ENCODE peak calls at places on chromosomes 16 and 17, in six cellular contexts. One of them, this sample, is unnamed.

GRCh38 chr17:48478224-48479013 is 48.4 kb upstream of the SKAP1 start:
- DNase-seq in upper lobe of left lung: no peak
- DNase-seq in A549: no peak
- DNase-seq in transverse colon: no peak
- DNase-seq in stomach: no peak
- DNase-seq in tibial nerve: no peak
- DNase-seq in this sample: no peak

GRCh38 chr17:17774009-17774881 is 62.5 kb downstream of the SREBF1 start:
- DNase-seq in tibial nerve: no peak
- DNase-seq in A549: peak
- DNase-seq in stomach: peak
- DNase-seq in transverse colon: peak
- DNase-seq in upper lobe of left lung: no peak
- DNase-seq in this sample: no peak

GRCh38 chr16:56985288-56985961 is 3.9 kb upstream of the NLRC5 start:
- DNase-seq in A549: peak
- DNase-seq in upper lobe of left lung: no peak
- DNase-seq in transverse colon: peak
- DNase-seq in tibial nerve: peak
- DNase-seq in stomach: peak
- DNase-seq in this sample: no peak

GRCh38 chr17:78368854-78369495 is 9.1 kb upstream of the SOCS3 start:
- DNase-seq in A549: no peak
- DNase-seq in upper lobe of left lung: no peak
- DNase-seq in transverse colon: no peak
- DNase-seq in tibial nerve: no peak
- DNase-seq in stomach: no peak
- DNase-seq in this sample: no peak

GRCh38 chr17:7027335-7027734 is 4.5 kb downstream of the BCL6B start:
- DNase-seq in stomach: no peak
- DNase-seq in tibial nerve: no peak
- DNase-seq in upper lobe of left lung: peak
- DNase-seq in transverse colon: no peak
- DNase-seq in A549: no peak
- DNase-seq in this sample: no peak

GRCh38 chr16:85990861-85991301 is 91.9 kb downstream of the IRF8 start:
- DNase-seq in stomach: no peak
- DNase-seq in A549: no peak
- DNase-seq in tibial nerve: no peak
- DNase-seq in transverse colon: no peak
- DNase-seq in upper lobe of left lung: no peak
- DNase-seq in this sample: no peak

GRCh38 chr16:8376430-8376829 is 213.9 kb downstream of the TMEM114 start:
- DNase-seq in stomach: no peak
- DNase-seq in transverse colon: no peak
- DNase-seq in upper lobe of left lung: no peak
- DNase-seq in tibial nerve: no peak
- DNase-seq in A549: no peak
- DNase-seq in this sample: no peak

GRCh38 chr17:42120161-42121065 is 754 bp downstream of the KAT2A start:
- DNase-seq in tibial nerve: no peak
- DNase-seq in upper lobe of left lung: no peak
- DNase-seq in transverse colon: no peak
- DNase-seq in stomach: no peak
- DNase-seq in A549: peak
- DNase-seq in this sample: no peak

GRCh38 chr16:85539084-85539483 is 74.0 kb upstream of the GSE1 start:
- DNase-seq in tibial nerve: no peak
- DNase-seq in upper lobe of left lung: no peak
- DNase-seq in stomach: no peak
- DNase-seq in A549: no peak
- DNase-seq in transverse colon: no peak
- DNase-seq in this sample: no peak

GRCh38 chr16:48321307-48322036 is 63.7 kb downstream of the SIAH1 start:
- DNase-seq in upper lobe of left lung: no peak
- DNase-seq in A549: no peak
- DNase-seq in tibial nerve: no peak
- DNase-seq in stomach: no peak
- DNase-seq in transverse colon: no peak
- DNase-seq in this sample: no peak

GRCh38 chr16:55133654-55134053 is 190.3 kb upstream of the IRX6 start:
- DNase-seq in A549: no peak
- DNase-seq in stomach: no peak
- DNase-seq in transverse colon: no peak
- DNase-seq in tibial nerve: no peak
- DNase-seq in upper lobe of left lung: no peak
- DNase-seq in this sample: no peak

GRCh38 chr17:79568661-79569060 is 42.2 kb downstream of the RBFOX3 start:
- DNase-seq in A549: no peak
- DNase-seq in tibial nerve: no peak
- DNase-seq in transverse colon: no peak
- DNase-seq in stomach: no peak
- DNase-seq in upper lobe of left lung: no peak
- DNase-seq in this sample: no peak

GRCh38 chr16:81700780-81701165 is 78.3 kb upstream of the PLCG2 start:
- DNase-seq in A549: no peak
- DNase-seq in stomach: no peak
- DNase-seq in tibial nerve: no peak
- DNase-seq in upper lobe of left lung: no peak
- DNase-seq in transverse colon: no peak
- DNase-seq in this sample: no peak

GRCh38 chr16:80319181-80319580 is 221.6 kb upstream of the DYNLRB2 start:
- DNase-seq in stomach: no peak
- DNase-seq in upper lobe of left lung: no peak
- DNase-seq in transverse colon: no peak
- DNase-seq in A549: no peak
- DNase-seq in tibial nerve: no peak
- DNase-seq in this sample: no peak

GRCh38 chr17:80760501-80760900 is 215.9 kb downstream of the RPTOR start:
- DNase-seq in stomach: peak
- DNase-seq in tibial nerve: no peak
- DNase-seq in A549: no peak
- DNase-seq in upper lobe of left lung: no peak
- DNase-seq in transverse colon: peak
- DNase-seq in this sample: no peak

GRCh38 chr17:29514792-29515191 is 52.0 kb downstream of the ABHD15 start:
- DNase-seq in A549: no peak
- DNase-seq in tibial nerve: no peak
- DNase-seq in transverse colon: no peak
- DNase-seq in stomach: no peak
- DNase-seq in upper lobe of left lung: no peak
- DNase-seq in this sample: no peak

GRCh38 chr16:68299571-68300453 is 10.9 kb downstream of the SLC7A6OS start:
- DNase-seq in A549: no peak
- DNase-seq in transverse colon: no peak
- DNase-seq in stomach: no peak
- DNase-seq in upper lobe of left lung: no peak
- DNase-seq in tibial nerve: no peak
- DNase-seq in this sample: no peak

GRCh38 chr17:65287040-65287439 is 149.9 kb downstream of the RGS9 start:
- DNase-seq in tibial nerve: no peak
- DNase-seq in A549: no peak
- DNase-seq in transverse colon: no peak
- DNase-seq in upper lobe of left lung: no peak
- DNase-seq in stomach: no peak
- DNase-seq in this sample: no peak

GRCh38 chr16:25155553-25156460 is 44.3 kb downstream of the LCMT1 start:
- DNase-seq in transverse colon: no peak
- DNase-seq in stomach: no peak
- DNase-seq in A549: no peak
- DNase-seq in upper lobe of left lung: no peak
- DNase-seq in tibial nerve: no peak
- DNase-seq in this sample: no peak

GRCh38 chr17:18960241-18960665 is 8.3 kb downstream of the SLC5A10 start:
- DNase-seq in stomach: no peak
- DNase-seq in upper lobe of left lung: no peak
- DNase-seq in tibial nerve: no peak
- DNase-seq in transverse colon: no peak
- DNase-seq in A549: no peak
- DNase-seq in this sample: no peak

GRCh38 chr17:66711936-66712335 is 123.0 kb upstream of the CACNG5 start:
- DNase-seq in tibial nerve: peak
- DNase-seq in transverse colon: peak
- DNase-seq in stomach: peak
- DNase-seq in upper lobe of left lung: no peak
- DNase-seq in A549: no peak
- DNase-seq in this sample: no peak

GRCh38 chr17:80842456-80843053 is 149.1 kb upstream of the CHMP6 start:
- DNase-seq in stomach: no peak
- DNase-seq in transverse colon: no peak
- DNase-seq in upper lobe of left lung: no peak
- DNase-seq in tibial nerve: no peak
- DNase-seq in A549: no peak
- DNase-seq in this sample: no peak

DNA sequence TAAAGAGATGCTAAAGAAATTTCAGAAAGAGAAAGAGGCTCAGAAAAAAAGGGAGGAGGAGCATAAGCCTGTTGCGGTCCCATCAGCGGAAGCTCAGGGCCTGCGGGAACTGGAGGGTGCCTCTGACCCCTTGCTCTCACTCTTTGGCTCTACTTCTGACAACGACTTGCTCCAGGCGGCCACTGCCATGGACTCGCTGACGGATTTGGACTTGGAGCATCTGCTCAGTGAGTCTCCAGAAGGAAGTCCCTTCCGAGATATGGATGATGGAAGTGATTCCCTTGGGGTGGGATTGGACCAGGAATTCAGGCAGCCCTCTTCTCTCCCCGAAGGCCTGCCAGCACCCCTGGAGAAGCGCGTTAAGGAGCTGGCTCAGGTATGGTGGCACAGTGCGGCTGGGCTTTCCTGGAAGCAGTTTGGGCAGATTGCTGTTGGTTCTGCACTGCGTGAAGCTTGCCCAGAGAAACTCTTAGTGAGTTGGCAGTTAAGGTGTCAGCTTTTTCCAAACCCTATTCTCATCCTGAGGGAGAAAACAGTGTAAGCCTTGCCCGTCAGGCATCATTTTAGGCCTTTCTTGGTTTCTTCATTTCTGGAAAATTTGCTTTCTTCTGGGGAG is 13.6 kb downstream of the UBN1 start:
- DNase-seq in upper lobe of left lung: no peak
- DNase-seq in transverse colon: no peak
- DNase-seq in A549: no peak
- DNase-seq in tibial nerve: no peak
- DNase-seq in stomach: no peak
- DNase-seq in this sample: no peak
- TF ChIP-seq EP300 in upper lobe of left lung: no peak
- TF ChIP-seq EP300 in transverse colon: no peak
- TF ChIP-seq EP300 in A549: no peak
- TF ChIP-seq EP300 in tibial nerve: no peak
- TF ChIP-seq EP300 in stomach: no peak
- TF ChIP-seq EP300 in this sample: no peak

GRCh38 chr16:53081686-53082407 is 27.1 kb downstream of the CHD9 start:
- DNase-seq in upper lobe of left lung: no peak
- DNase-seq in tibial nerve: no peak
- DNase-seq in transverse colon: no peak
- DNase-seq in A549: no peak
- DNase-seq in stomach: no peak
- DNase-seq in this sample: no peak

GRCh38 chr16:53082509-53082908 is 27.7 kb downstream of the CHD9 start:
- DNase-seq in A549: no peak
- DNase-seq in tibial nerve: no peak
- DNase-seq in transverse colon: no peak
- DNase-seq in stomach: no peak
- DNase-seq in upper lobe of left lung: no peak
- DNase-seq in this sample: no peak

GRCh38 chr16:53084141-53084541 is 29.4 kb downstream of the CHD9 start:
- DNase-seq in upper lobe of left lung: no peak
- DNase-seq in A549: no peak
- DNase-seq in transverse colon: no peak
- DNase-seq in tibial nerve: no peak
- DNase-seq in stomach: no peak
- DNase-seq in this sample: no peak

GRCh38 chr16:53084736-53085538 is 30.1 kb downstream of the CHD9 start:
- DNase-seq in stomach: no peak
- DNase-seq in transverse colon: no peak
- DNase-seq in upper lobe of left lung: no peak
- DNase-seq in A549: no peak
- DNase-seq in tibial nerve: no peak
- DNase-seq in this sample: peak

GRCh38 chr16:53083123-53083522 is 28.3 kb downstream of the CHD9 start:
- DNase-seq in stomach: no peak
- DNase-seq in upper lobe of left lung: no peak
- DNase-seq in tibial nerve: no peak
- DNase-seq in transverse colon: no peak
- DNase-seq in A549: no peak
- DNase-seq in this sample: no peak
- TF ChIP-seq EP300 in stomach: no peak
- TF ChIP-seq EP300 in upper lobe of left lung: no peak
- TF ChIP-seq EP300 in tibial nerve: no peak
- TF ChIP-seq EP300 in transverse colon: no peak
- TF ChIP-seq EP300 in A549: no peak
- TF ChIP-seq EP300 in this sample: no peak

DNA sequence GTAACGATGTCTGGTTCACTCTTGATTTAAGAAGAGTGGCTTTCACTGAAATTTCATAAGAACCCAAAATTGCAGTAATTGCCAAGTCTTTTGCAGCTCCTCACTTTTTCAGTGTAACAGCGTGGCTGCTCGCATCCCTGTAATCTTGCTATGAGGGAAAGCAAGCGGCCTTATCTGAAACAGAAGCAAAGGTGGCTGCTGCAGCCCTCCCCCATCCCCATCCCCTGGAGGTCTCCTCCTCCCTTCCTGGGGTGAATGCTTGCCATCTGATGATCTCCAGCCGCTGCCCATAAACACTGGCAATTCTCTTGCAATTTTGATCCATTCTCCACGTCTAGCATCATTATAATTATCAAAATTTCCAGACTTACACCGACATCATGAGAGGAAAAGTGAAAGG is 182.5 kb upstream of the ASIC2 start:
- DNase-seq in stomach: no peak
- DNase-seq in upper lobe of left lung: no peak
- DNase-seq in transverse colon: no peak
- DNase-seq in A549: no peak
- DNase-seq in tibial nerve: no peak
- DNase-seq in this sample: no peak
- TF ChIP-seq EP300 in stomach: no peak
- TF ChIP-seq EP300 in upper lobe of left lung: no peak
- TF ChIP-seq EP300 in transverse colon: no peak
- TF ChIP-seq EP300 in A549: no peak
- TF ChIP-seq EP300 in tibial nerve: no peak
- TF ChIP-seq EP300 in this sample: no peak

GRCh38 chr17:57375770-57376181 is 119.5 kb downstream of the MSI2 start:
- DNase-seq in transverse colon: no peak
- DNase-seq in A549: no peak
- DNase-seq in tibial nerve: no peak
- DNase-seq in stomach: no peak
- DNase-seq in upper lobe of left lung: peak
- DNase-seq in this sample: no peak
- TF ChIP-seq EP300 in transverse colon: no peak
- TF ChIP-seq EP300 in A549: no peak
- TF ChIP-seq EP300 in tibial nerve: no peak
- TF ChIP-seq EP300 in stomach: no peak
- TF ChIP-seq EP300 in upper lobe of left lung: no peak
- TF ChIP-seq EP300 in this sample: no peak

This sample was measured in ovary.